ENCODE peak calls at places on chromosome 4, in ten cellular contexts. L is dorsolateral prefrontal cortex, Y is heart right ventricle, K is WTC11, G is GM06990, S is RWPE1, X is spleen, J is IMR-90, E is heart left ventricle, H is suprapubic skin. I is an unnamed sample.

GRCh38 chr4:2432991-2433530 is 14.3 kb downstream of the CFAP99 start:
- DNase-seq in E (no peak), J (peak; percentile 64), H (no peak), G (no peak), Y (no peak), S (no peak), X (peak; percentile 65), K (no peak), L (peak; percentile 88), I (no peak)

GRCh38 chr4:137531951-137532868 is at the start of gene PCDH18:
- DNase-seq in L (peak; percentile 66), H (peak; percentile 95), E (peak; percentile 89), Y (peak; percentile 75), K (peak; percentile 77), J (peak; percentile 98), S (peak; percentile 25), X (no peak), G (no peak), I (peak; percentile 75)

GRCh38 chr4:99404595-99405287 is 30.4 kb downstream of the ADH7 start:
- DNase-seq in K (no peak), G (peak; percentile 49), L (no peak), X (no peak), S (peak; percentile 72), E (no peak), H (no peak), J (peak; percentile 95), Y (no peak), I (no peak)

GRCh38 chr4:48121180-48121579 is 12.9 kb downstream of the TXK start:
- DNase-seq in K (no peak), G (no peak), S (no peak), H (no peak), L (no peak), J (no peak), Y (no peak), E (no peak), X (no peak), I (no peak)

GRCh38 chr4:153114771-153115321 is 89.4 kb upstream of the TRIM2 start:
- DNase-seq in J (peak; percentile 84), E (no peak), H (no peak), K (no peak), G (no peak), S (peak; percentile 38), X (no peak), Y (no peak), L (no peak), I (no peak)

GRCh38 chr4:48756689-48757220 is 23.3 kb downstream of the FRYL start:
- DNase-seq in X (no peak), J (peak; percentile 53), K (no peak), L (no peak), G (no peak), H (no peak), E (no peak), S (peak; percentile 52), Y (no peak), I (no peak)

GRCh38 chr4:168164915-168165548 is 72.7 kb downstream of the ANXA10 start:
- DNase-seq in L (no peak), E (no peak), H (no peak), X (no peak), Y (no peak), G (no peak), J (no peak), S (no peak), K (no peak), I (no peak)

GRCh38 chr4:13989496-13989895 is 362.0 kb upstream of the BOD1L1 start:
- DNase-seq in K (no peak), E (no peak), S (no peak), H (no peak), Y (no peak), L (no peak), J (no peak), X (no peak), G (no peak), I (no peak)

GRCh38 chr4:155759372-155760252 is 791 bp downstream of the GUCY1B1 start:
- DNase-seq in S (peak; percentile 9), L (peak; percentile 60), H (peak; percentile 62), Y (peak; percentile 86), K (peak; percentile 50), E (peak; percentile 90), G (peak; percentile 69), X (peak; percentile 83), J (peak; percentile 16), I (peak; percentile 92)

GRCh38 chr4:115229873-115230272 is 116.5 kb upstream of the NDST4 start:
- DNase-seq in X (no peak), J (no peak), H (no peak), E (no peak), G (no peak), L (no peak), Y (no peak), S (no peak), K (no peak), I (no peak)

GRCh38 chr4:115233600-115233999 is 120.2 kb upstream of the NDST4 start:
- DNase-seq in J (no peak), X (no peak), H (no peak), L (no peak), Y (no peak), K (no peak), S (no peak), E (no peak), G (no peak), I (no peak)

GRCh38 chr4:115228851-115229250 is 115.4 kb upstream of the NDST4 start:
- DNase-seq in J (no peak), X (no peak), K (no peak), Y (no peak), H (no peak), E (no peak), S (no peak), L (no peak), G (no peak), I (no peak)

DNA sequence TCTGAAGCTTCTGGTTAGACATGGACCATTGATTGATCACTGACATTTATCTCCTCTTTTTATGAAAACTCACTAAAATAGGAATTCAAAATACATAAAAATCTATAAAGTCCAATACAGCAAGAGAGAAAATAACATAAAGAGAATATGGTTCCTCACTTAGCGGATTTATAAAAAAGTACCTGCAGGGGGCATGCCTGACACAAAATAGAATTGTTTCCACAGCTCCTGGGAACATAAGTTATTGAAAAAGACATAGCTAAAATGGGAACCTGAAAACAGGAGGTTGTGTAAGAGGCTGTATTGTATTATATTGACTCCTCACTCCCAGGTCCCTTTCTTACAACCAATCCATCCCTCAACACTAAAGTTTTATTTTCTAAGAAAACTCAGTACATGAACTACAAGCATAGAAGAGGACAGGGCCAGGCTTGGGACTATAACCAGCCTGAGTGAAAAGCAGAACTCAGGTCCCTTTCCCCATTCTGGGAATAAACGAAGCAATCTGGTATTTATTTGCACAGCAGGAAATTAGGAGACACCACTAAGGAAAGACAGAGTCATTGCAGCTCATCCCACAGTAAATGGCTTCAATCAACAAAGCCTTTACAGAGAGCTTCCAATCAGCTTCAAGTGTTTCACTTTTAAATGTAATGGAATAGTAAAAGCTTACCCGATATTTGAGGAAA is 121.1 kb upstream of the NDST4 start:
- DNase-seq in X (no peak), Y (no peak), S (no peak), G (no peak), H (no peak), L (no peak), J (no peak), K (no peak), E (no peak), I (no peak)
- TF ChIP-seq CTCF in X (no peak), Y (no peak), S (peak; percentile 11), G (peak; percentile 33), H (no peak), L (peak; percentile 35), J (no peak), K (no peak), E (no peak), I (peak; percentile 35)

DNA sequence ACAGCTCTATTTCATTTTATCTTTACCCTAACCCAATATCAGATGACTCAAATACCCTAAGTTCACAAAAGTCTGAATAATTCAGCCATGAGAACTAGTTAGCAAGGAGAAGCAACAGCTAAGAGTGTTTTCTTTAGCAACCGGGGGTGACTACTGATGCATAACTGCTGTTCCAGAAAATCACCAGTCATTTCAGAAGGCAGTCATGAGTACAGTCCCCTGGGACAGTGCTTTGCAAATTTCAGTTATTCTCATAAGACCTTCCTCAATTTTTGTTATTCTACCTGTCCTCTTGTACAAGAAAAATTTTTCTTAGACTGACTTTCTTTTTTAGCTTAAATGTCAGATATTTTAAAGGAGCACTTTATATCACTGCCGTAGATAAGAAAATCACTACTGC is 16.4 kb downstream of the BANK1 start:
- DNase-seq in G (peak; percentile 71), Y (no peak), L (no peak), S (no peak), E (no peak), K (no peak), J (no peak), X (no peak), H (no peak), I (peak; percentile 9)
- TF ChIP-seq CTCF in G (no peak), Y (no peak), L (no peak), S (no peak), E (no peak), K (no peak), J (no peak), X (no peak), H (no peak), I (peak; percentile 19)

DNA sequence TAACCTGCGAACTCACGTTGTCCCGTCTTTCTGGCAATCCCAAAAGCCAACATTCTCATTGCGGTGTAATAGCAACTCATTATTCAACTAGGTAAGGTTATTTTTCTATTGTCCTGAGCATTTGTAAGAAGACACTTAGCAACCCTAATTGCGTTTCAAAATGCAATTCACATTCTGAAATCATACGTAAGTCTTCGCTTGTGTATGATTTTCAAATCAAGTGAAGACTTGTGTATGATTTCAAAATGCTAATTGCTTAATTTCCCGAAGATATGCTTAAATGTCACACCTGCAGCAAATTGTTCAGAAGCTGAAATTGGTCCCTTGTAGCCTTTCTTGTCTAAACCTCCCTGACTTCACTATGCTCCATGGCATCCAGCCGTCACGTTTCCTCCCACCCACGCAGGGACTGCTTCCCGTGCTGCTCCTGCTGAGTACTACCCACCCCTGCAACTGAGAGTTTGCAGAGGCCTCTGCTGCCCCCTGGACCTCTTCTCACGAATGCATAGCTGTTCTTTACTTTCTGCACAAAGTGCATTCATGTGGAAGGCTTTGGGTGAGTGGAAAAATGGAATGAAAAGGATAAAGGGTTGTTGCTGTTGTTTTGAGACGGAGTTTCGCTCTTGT is 40.8 kb upstream of the CLDN24 start:
- DNase-seq in J (peak; percentile 57), Y (no peak), E (no peak), K (peak; percentile 30), X (peak; percentile 24), H (peak; percentile 34), S (no peak), G (no peak), L (no peak), I (no peak)
- TF ChIP-seq CTCF in J (peak; percentile 39), Y (no peak), E (no peak), K (no peak), X (no peak), H (no peak), S (no peak), G (no peak), L (no peak), I (no peak)

GRCh38 chr4:3827616-3828492 is 61.7 kb downstream of the ADRA2C start:
- DNase-seq in G (no peak), E (peak; percentile 87), S (peak; percentile 4), H (no peak), K (no peak), L (peak; percentile 84), X (peak; percentile 83), J (peak; percentile 17), Y (peak; percentile 88), I (no peak)
- TF ChIP-seq CTCF in G (no peak), E (no peak), S (no peak), H (no peak), K (no peak), L (no peak), X (no peak), J (no peak), Y (no peak), I (no peak)

I was measured in nephron progenitor cell.